ENCODE peak calls at places on chromosome 18, in eight cellular contexts. R is IMR-90; X is thyroid gland; W is adrenal gland; F is CD8-positive, alpha-beta memory T cell; D is osteoblast; I is small intestine; K is gastrocnemius medialis. N is an unnamed sample. For H3K4me1, the result is how much of the 10 kb centered on the place peaks cover.

GRCh38 chr18:25409971-25410370 is 58.0 kb upstream of the ZNF521 start:
- DNase-seq in R (no peak), X (no peak), D (no peak), W (no peak), F (no peak), K (no peak), I (no peak), N (no peak)

GRCh38 chr18:56402872-56403516 is 235.4 kb downstream of the TXNL1 start:
- DNase-seq in D (no peak), K (peak), X (no peak), I (no peak), F (no peak), W (no peak), R (peak), N (no peak)

GRCh38 chr18:10213526-10213925 is 240.9 kb upstream of the APCDD1 start:
- DNase-seq in W (no peak), X (no peak), F (no peak), K (no peak), R (peak), D (no peak), I (peak), N (no peak)

GRCh38 chr18:69874058-69874457 is 73.6 kb downstream of the CD226 start:
- DNase-seq in F (no peak), D (no peak), R (peak), W (no peak), K (no peak), I (no peak), X (no peak), N (no peak)

GRCh38 chr18:49094136-49094535 is 143.4 kb upstream of the SMAD7 start:
- DNase-seq in K (no peak), F (no peak), X (no peak), R (peak), W (no peak), I (no peak), D (peak), N (peak)

GRCh38 chr18:62282188-62282629 is 42.9 kb upstream of the TNFRSF11A start:
- DNase-seq in R (peak), F (no peak), W (no peak), I (no peak), X (no peak), D (peak), K (no peak), N (no peak)

GRCh38 chr18:57627488-57627887 is 5.9 kb upstream of the NARS1 start:
- DNase-seq in I (no peak), X (no peak), K (no peak), F (no peak), R (peak), D (no peak), W (no peak), N (no peak)

GRCh38 chr18:35193313-35193712 is 47.5 kb upstream of the ZNF397 start:
- DNase-seq in X (no peak), R (no peak), W (no peak), I (no peak), D (no peak), F (no peak), K (no peak), N (no peak)

GRCh38 chr18:27749189-27749588 is 427.7 kb downstream of the CDH2 start:
- DNase-seq in X (peak), F (no peak), K (no peak), I (no peak), R (no peak), D (no peak), W (no peak), N (no peak)

GRCh38 chr18:61595615-61596014 is 262.4 kb downstream of the CDH20 start:
- DNase-seq in W (no peak), R (no peak), F (no peak), I (no peak), D (no peak), X (no peak), K (no peak), N (no peak)

GRCh38 chr18:77250501-77250925 is 865 bp downstream of the GALR1 start:
- DNase-seq in I (no peak), R (no peak), K (no peak), X (no peak), D (no peak), W (no peak), F (no peak), N (no peak)

GRCh38 chr18:79569720-79570119 is 109.9 kb upstream of the CTDP1 start:
- DNase-seq in F (no peak), D (no peak), W (no peak), K (no peak), I (peak), R (no peak), X (no peak), N (no peak)

GRCh38 chr18:13381907-13382682 is 163.5 kb downstream of the LDLRAD4 start:
- DNase-seq in W (peak), R (peak), X (peak), K (peak), F (peak), I (peak), D (peak), N (peak)

GRCh38 chr18:13380671-13381070 is 162.1 kb downstream of the LDLRAD4 start:
- DNase-seq in R (no peak), F (no peak), X (no peak), K (no peak), D (peak), I (no peak), W (peak), N (no peak)

GRCh38 chr18:13381331-13381730 is 162.8 kb downstream of the LDLRAD4 start:
- DNase-seq in F (no peak), X (no peak), I (no peak), K (no peak), W (peak), D (no peak), R (no peak), N (no peak)

GRCh38 chr18:13382683-13382989 is 164.1 kb downstream of the LDLRAD4 start:
- DNase-seq in R (no peak), I (no peak), D (peak), K (no peak), F (no peak), X (no peak), W (peak), N (no peak)

DNA sequence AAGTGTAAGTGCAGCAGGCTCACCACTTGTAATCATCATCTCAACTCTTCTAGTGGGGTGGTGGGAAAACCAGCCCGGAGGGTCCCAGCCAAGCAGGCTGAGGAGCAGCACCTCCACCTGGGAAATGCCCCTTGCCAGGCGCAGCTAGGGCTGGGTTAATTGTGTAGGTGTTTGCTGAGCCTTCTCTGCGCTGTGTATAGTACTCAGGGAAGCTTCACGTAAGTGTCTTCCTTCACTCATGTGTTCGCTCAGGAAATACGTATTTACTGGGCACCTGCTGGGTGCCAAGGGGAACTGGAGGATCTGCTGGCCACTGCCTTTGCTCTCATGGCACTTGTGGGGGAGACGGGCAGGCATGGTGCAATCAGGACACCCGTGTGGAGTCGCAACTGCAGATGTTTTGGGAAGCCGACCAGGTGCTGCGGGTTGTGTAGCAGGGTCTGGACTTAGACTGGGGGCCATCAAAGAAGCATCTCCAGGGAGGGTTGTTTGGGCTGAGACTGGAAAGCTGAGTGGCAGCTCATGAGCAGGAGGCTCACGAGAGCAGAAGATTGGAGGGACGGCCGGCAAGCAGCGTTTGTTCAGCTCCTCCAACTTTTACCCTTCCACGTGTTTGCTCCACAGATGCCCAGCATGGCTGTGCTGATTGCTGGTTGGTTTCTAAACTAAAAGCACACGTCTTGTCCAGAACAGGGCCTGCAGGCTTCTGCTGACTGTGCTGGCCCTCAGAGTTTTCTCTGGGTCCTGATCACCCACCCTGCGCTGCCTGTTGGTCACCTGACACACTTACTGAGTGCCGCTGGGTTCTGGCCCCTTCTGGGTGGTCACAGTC is 164.6 kb downstream of the LDLRAD4 start:
- DNase-seq in R (no peak), X (no peak), W (peak), K (no peak), I (no peak), D (peak), F (no peak), N (no peak)
- H3K4me1 ChIP-seq in R (under half), X (under half), W (under half), K (under half), I (under half), D (under half), F (under half), N (under half)

GRCh38 chr18:55316615-55317184 is 271.3 kb downstream of the TCF4 start:
- DNase-seq in F (no peak), R (no peak), K (no peak), X (no peak), W (no peak), D (no peak), I (no peak), N (no peak)
- H3K4me1 ChIP-seq in F (under half), R (under half), K (half or more), X (under half), W (half or more), D (under half), I (under half), N (under half)

GRCh38 chr18:8951491-8951890 is 151.0 kb upstream of the NDUFV2 start:
- DNase-seq in I (peak), R (no peak), F (no peak), D (no peak), W (no peak), K (no peak), X (no peak), N (no peak)
- H3K4me1 ChIP-seq in I (under half), R (under half), F (under half), D (under half), W (under half), K (under half), X (under half), N (under half)

DNA sequence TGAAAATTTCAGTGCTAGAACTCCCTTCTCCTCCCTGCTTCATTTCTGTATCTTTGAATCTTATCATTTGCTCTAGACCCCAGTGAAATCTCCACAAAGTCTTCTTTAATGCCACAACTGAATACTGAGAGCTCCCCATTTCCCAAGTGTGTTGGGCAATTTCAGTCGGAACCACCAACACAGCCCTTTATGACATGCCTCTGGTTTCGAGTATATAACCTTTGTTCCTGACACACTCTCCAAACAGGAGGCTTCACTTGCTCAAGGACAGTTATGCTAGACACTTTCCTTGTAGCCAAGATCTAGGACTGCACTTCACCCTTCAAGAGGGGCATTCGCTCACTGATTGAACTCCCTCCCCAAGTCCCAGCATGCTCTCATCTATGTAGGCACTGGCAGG is 18.6 kb upstream of the TTR start:
- DNase-seq in F (no peak), K (no peak), W (no peak), R (no peak), X (no peak), I (peak), D (no peak), N (no peak)
- H3K4me1 ChIP-seq in F (under half), K (under half), W (under half), R (under half), X (under half), I (under half), D (under half), N (under half)

GRCh38 chr18:44702594-44702993 is 21.9 kb downstream of the SETBP1 start:
- DNase-seq in R (no peak), I (no peak), F (no peak), X (no peak), W (no peak), K (no peak), D (no peak), N (no peak)
- H3K4me1 ChIP-seq in R (under half), I (under half), F (under half), X (under half), W (under half), K (half or more), D (under half), N (under half)

GRCh38 chr18:36309436-36310391 is 12.2 kb downstream of the FHOD3 start:
- DNase-seq in I (no peak), W (peak), R (peak), D (peak), K (peak), X (no peak), F (no peak), N (no peak)
- H3K4me1 ChIP-seq in I (under half), W (under half), R (under half), D (half or more), K (half or more), X (under half), F (under half), N (under half)

GRCh38 chr18:42745171-42745570 is 370.3 kb downstream of the RIT2 start:
- DNase-seq in W (no peak), X (no peak), R (no peak), K (no peak), I (no peak), F (no peak), D (no peak), N (no peak)

GRCh38 chr18:42746794-42747193 is 368.7 kb downstream of the RIT2 start:
- DNase-seq in X (no peak), W (no peak), K (no peak), D (no peak), F (no peak), R (no peak), I (no peak), N (no peak)

GRCh38 chr18:42742474-42742873 is 373.0 kb downstream of the RIT2 start:
- DNase-seq in D (no peak), W (no peak), K (no peak), I (no peak), F (no peak), X (no peak), R (no peak), N (no peak)

GRCh38 chr18:42745931-42746330 is 369.6 kb downstream of the RIT2 start:
- DNase-seq in X (no peak), K (no peak), W (no peak), F (no peak), R (no peak), I (no peak), D (no peak), N (no peak)

DNA sequence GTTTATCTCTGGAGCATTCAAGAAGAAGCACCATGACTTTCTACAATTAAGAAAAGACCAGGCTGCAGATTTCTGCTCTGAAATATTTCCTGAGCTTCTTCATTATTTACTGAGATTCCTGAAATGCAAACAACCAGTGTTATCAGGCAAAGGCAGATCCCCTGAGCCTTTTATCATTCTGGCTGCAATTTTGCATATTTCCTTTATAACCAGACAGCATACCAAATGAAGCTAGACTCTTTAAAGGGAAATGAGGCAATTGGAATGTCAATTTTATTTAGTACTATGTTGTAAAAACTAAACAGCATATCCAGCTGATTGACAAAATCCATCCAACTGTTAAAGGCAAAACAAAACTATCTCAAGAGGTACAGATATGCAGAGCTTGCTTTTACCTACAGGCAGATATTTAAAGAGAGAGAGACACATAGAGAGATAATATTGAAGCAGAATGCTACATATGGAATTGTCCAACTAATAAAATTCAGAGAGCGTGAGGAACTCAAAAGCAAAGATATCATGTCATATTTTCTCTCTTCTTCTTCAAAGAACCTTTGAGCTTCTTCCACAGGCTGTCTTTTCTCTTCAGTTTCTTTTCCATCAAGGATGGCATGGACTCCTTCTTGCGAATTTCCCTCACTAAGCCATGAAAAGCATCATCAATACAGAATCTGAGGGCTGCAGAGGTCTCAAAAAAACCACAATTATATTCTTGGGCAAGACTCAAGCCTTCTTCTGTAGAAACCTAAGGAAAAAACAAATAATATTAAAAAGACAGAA is 372.3 kb downstream of the RIT2 start:
- DNase-seq in W (no peak), I (no peak), X (no peak), F (no peak), R (no peak), D (no peak), K (no peak), N (no peak)
- H3K4me1 ChIP-seq in W (under half), I (under half), X (under half), F (under half), R (under half), D (under half), K (under half), N (under half)